ENCODE peak calls at places on chromosome 19, in six cellular contexts. M is psoas muscle, F is Daoy, Y is mucosa of gallbladder, Q is HFF-Myc, N is ascending aorta. U is an unnamed sample.

GRCh38 chr19:12448808-12449207 is 8.0 kb upstream of the ZNF443 start:
- DNase-seq in F (no peak), N (no peak), Q (no peak), M (no peak), Y (no peak), U (no peak)

GRCh38 chr19:42069619-42070293 is at the start of gene GRIK5:
- DNase-seq in F (no peak), N (peak), Q (no peak), M (no peak), Y (no peak), U (peak)

GRCh38 chr19:17296278-17296677 is 6.9 kb downstream of the ABHD8 start:
- DNase-seq in Y (no peak), M (no peak), N (no peak), Q (no peak), F (peak), U (no peak)

GRCh38 chr19:55644842-55645511 is 1.5 kb downstream of the ZNF581 start:
- DNase-seq in M (no peak), F (no peak), N (no peak), Q (no peak), Y (no peak), U (no peak)

GRCh38 chr19:53172892-53173291 is 14.0 kb upstream of the ZNF347 start:
- DNase-seq in Q (no peak), N (no peak), Y (no peak), F (no peak), M (no peak), U (no peak)

GRCh38 chr19:36604656-36605100 is 435 bp upstream of the ZNF382 start:
- DNase-seq in Q (no peak), M (peak), F (peak), N (peak), Y (peak), U (peak)

GRCh38 chr19:1206733-1207301 is 1.2 kb downstream of the STK11 start:
- DNase-seq in M (no peak), N (no peak), Y (peak), F (no peak), Q (no peak), U (no peak)

GRCh38 chr19:56405062-56405461 is 930 bp downstream of the ZNF583 start:
- DNase-seq in M (no peak), N (no peak), F (no peak), Y (no peak), Q (no peak), U (no peak)

GRCh38 chr19:3692141-3693029 is 7.9 kb downstream of the PIP5K1C start:
- DNase-seq in Y (no peak), M (no peak), Q (no peak), F (no peak), N (no peak), U (peak)

GRCh38 chr19:52778811-52779210 is 7.8 kb downstream of the ZNF600 start:
- DNase-seq in Q (no peak), N (no peak), F (peak), Y (no peak), M (no peak), U (no peak)

GRCh38 chr19:3135961-3136683 is at the start of gene GNA15:
- DNase-seq in Q (no peak), N (no peak), M (no peak), F (no peak), Y (no peak), U (no peak)

GRCh38 chr19:33628921-33629825 is 7.4 kb downstream of the CHST8 start:
- DNase-seq in F (no peak), Y (no peak), Q (no peak), N (no peak), M (no peak), U (no peak)

GRCh38 chr19:7699422-7700127 is 2.4 kb downstream of the FCER2 start:
- DNase-seq in Y (no peak), N (no peak), M (no peak), Q (no peak), F (peak), U (no peak)

GRCh38 chr19:40716031-40716654 is 543 bp downstream of the COQ8B start:
- DNase-seq in Y (no peak), N (no peak), Q (peak), F (peak), M (peak), U (no peak)

GRCh38 chr19:16372065-16372915 is 47.7 kb downstream of the KLF2 start:
- DNase-seq in Q (no peak), F (no peak), N (no peak), M (no peak), Y (no peak), U (no peak)

GRCh38 chr19:18715416-18715815 is 31.9 kb downstream of the CRTC1 start:
- DNase-seq in Y (no peak), M (no peak), Q (no peak), F (no peak), N (no peak), U (no peak)

GRCh38 chr19:1472227-1473055 is 6.6 kb downstream of the C19orf25 start:
- DNase-seq in F (no peak), Y (no peak), Q (no peak), N (no peak), M (no peak), U (no peak)

GRCh38 chr19:48556163-48556562 is 4.2 kb downstream of the SULT2B1 start:
- DNase-seq in N (no peak), Q (no peak), M (no peak), Y (no peak), F (peak), U (no peak)

U was measured in endothelial cell.